ENCODE peak calls at places on chromosomes 6 and 20, in four cellular contexts. H, C, Q and O are unnamed samples.

GRCh38 chr6:52664991-52665686 is 5.8 kb upstream of the TMEM14A start:
- DNase-seq in H (no peak), C (no peak), Q (no peak), O (no peak)

GRCh38 chr20:39911497-39911896 is 777.5 kb downstream of the MAFB start:
- DNase-seq in H (no peak), C (no peak), Q (no peak), O (no peak)

GRCh38 chr6:105384004-105384403 is 18.9 kb downstream of the PREP start:
- DNase-seq in H (no peak), C (no peak), Q (no peak), O (no peak)

GRCh38 chr6:112478036-112478435 is 130.9 kb downstream of the RFPL4B start:
- DNase-seq in H (no peak), C (no peak), Q (no peak), O (no peak)

GRCh38 chr20:2826655-2827054 is 10.5 kb downstream of the TMEM239 start:
- DNase-seq in H (no peak), C (no peak), Q (no peak), O (no peak)

GRCh38 chr20:62685781-62686555 is 22.7 kb upstream of the NTSR1 start:
- DNase-seq in H (peak; percentile 24), C (no peak), Q (no peak), O (no peak)

GRCh38 chr6:2900821-2901644 is 2.1 kb downstream of the SERPINB9 start:
- DNase-seq in H (no peak), C (no peak), Q (no peak), O (no peak)

GRCh38 chr6:37204014-37204751 is 34.2 kb downstream of the PIM1 start:
- DNase-seq in H (peak; percentile 76), C (no peak), Q (no peak), O (no peak)

GRCh38 chr6:72704979-72705378 is 83.1 kb downstream of the KCNQ5 start:
- DNase-seq in H (peak; percentile 2), C (no peak), Q (no peak), O (no peak)

GRCh38 chr20:32457476-32457986 is 99.4 kb downstream of the ASXL1 start:
- DNase-seq in H (no peak), C (no peak), Q (peak; percentile 90), O (peak; percentile 82)

GRCh38 chr20:63004607-63005211 is 2.1 kb downstream of the BHLHE23 start:
- DNase-seq in H (no peak), C (no peak), Q (no peak), O (no peak)

GRCh38 chr6:142842423-142843261 is 102.3 kb downstream of the HIVEP2 start:
- DNase-seq in H (peak; percentile 59), C (peak; percentile 97), Q (no peak), O (no peak)

GRCh38 chr6:79232696-79233462 is 1.6 kb downstream of the HMGN3 start:
- DNase-seq in H (no peak), C (no peak), Q (no peak), O (no peak)

GRCh38 chr6:127154509-127154908 is 36.0 kb downstream of the RSPO3 start:
- DNase-seq in H (no peak), C (no peak), Q (no peak), O (no peak)

GRCh38 chr6:170173416-170173990 is 117.4 kb downstream of the DLL1 start:
- DNase-seq in H (no peak), C (no peak), Q (peak; percentile 8), O (no peak)

GRCh38 chr6:23181301-23182110 is 612.1 kb downstream of the HDGFL1 start:
- DNase-seq in H (no peak), C (no peak), Q (no peak), O (no peak)

GRCh38 chr20:6636209-6637159 is 131.0 kb upstream of the BMP2 start:
- DNase-seq in H (peak; percentile 63), C (no peak), Q (no peak), O (no peak)

GRCh38 chr6:16840725-16841124 is 79.5 kb upstream of the ATXN1 start:
- DNase-seq in H (no peak), C (no peak), Q (no peak), O (no peak)

GRCh38 chr6:126040826-126041225 is 54.5 kb downstream of the TRMT11 start:
- DNase-seq in H (peak; percentile 24), C (no peak), Q (no peak), O (no peak)

GRCh38 chr6:45518321-45518720 is 140.6 kb upstream of the SUPT3H start:
- DNase-seq in H (no peak), C (no peak), Q (no peak), O (no peak)

GRCh38 chr6:12844284-12845223 is 128.0 kb downstream of the PHACTR1 start:
- DNase-seq in H (peak; percentile 20), C (no peak), Q (no peak), O (peak; percentile 9)

GRCh38 chr6:7644394-7644793 is 54.4 kb downstream of the SNRNP48 start:
- DNase-seq in H (no peak), C (no peak), Q (no peak), O (no peak)

GRCh38 chr20:56762829-56763228 is 133.7 kb downstream of the TFAP2C start:
- DNase-seq in H (no peak), C (no peak), Q (no peak), O (no peak)

GRCh38 chr6:78629154-78629721 is 238.1 kb upstream of the IRAK1BP1 start:
- DNase-seq in H (no peak), C (no peak), Q (peak; percentile 49), O (no peak)

GRCh38 chr6:155014715-155015300 is 19.7 kb downstream of the TIAM2 start:
- DNase-seq in H (no peak), C (no peak), Q (no peak), O (no peak)

GRCh38 chr6:31797607-31798006 is 2.1 kb upstream of the VARS1 start:
- DNase-seq in H (no peak), C (no peak), Q (no peak), O (no peak)

GRCh38 chr6:28719275-28719940 is 193.7 kb downstream of the GPX5 start:
- DNase-seq in H (peak; percentile 35), C (no peak), Q (peak; percentile 88), O (no peak)

GRCh38 chr6:26216886-26217713 is 129.9 kb downstream of the HFE start:
- DNase-seq in H (peak; percentile 93), C (no peak), Q (peak; percentile 87), O (no peak)

GRCh38 chr20:57215426-57215825 is 51.0 kb downstream of the BMP7 start:
- DNase-seq in H (no peak), C (no peak), Q (no peak), O (no peak)

GRCh38 chr20:10423735-10424134 is 10.3 kb downstream of the MKKS start:
- DNase-seq in H (no peak), C (no peak), Q (no peak), O (no peak)

GRCh38 chr6:33469661-33470060 is 15.3 kb downstream of the ZBTB9 start:
- DNase-seq in H (no peak), C (no peak), Q (no peak), O (no peak)

GRCh38 chr20:37749620-37750403 is 56.0 kb downstream of the CTNNBL1 start:
- DNase-seq in H (no peak), C (no peak), Q (no peak), O (no peak)

GRCh38 chr6:28446818-28447511 is 3.7 kb upstream of the ZSCAN23 start:
- DNase-seq in H (no peak), C (no peak), Q (peak; percentile 69), O (no peak)

GRCh38 chr6:89035252-89036106 is 45.1 kb upstream of the PNRC1 start:
- DNase-seq in H (peak; percentile 73), C (no peak), Q (no peak), O (no peak)

GRCh38 chr6:169019727-169020491 is 233.7 kb downstream of the THBS2 start:
- DNase-seq in H (peak; percentile 28), C (no peak), Q (no peak), O (no peak)

GRCh38 chr6:169420912-169421543 is 167.4 kb upstream of the THBS2 start:
- DNase-seq in H (peak; percentile 22), C (no peak), Q (no peak), O (no peak)

GRCh38 chr6:25701807-25702206 is 49.8 kb downstream of the SCGN start:
- DNase-seq in H (no peak), C (no peak), Q (no peak), O (no peak)

GRCh38 chr6:40550096-40550731 is 37.0 kb downstream of the LRFN2 start:
- DNase-seq in H (peak; percentile 54), C (no peak), Q (no peak), O (no peak)

GRCh38 chr6:151029976-151030375 is 164.5 kb downstream of the MTHFD1L start:
- DNase-seq in H (no peak), C (no peak), Q (no peak), O (no peak)

GRCh38 chr6:151027936-151028838 is 162.7 kb downstream of the MTHFD1L start:
- DNase-seq in H (no peak), C (no peak), Q (no peak), O (no peak)

GRCh38 chr6:151026021-151026663 is 160.6 kb downstream of the MTHFD1L start:
- DNase-seq in H (no peak), C (no peak), Q (no peak), O (no peak)

GRCh38 chr6:151025076-151025475 is 159.6 kb downstream of the MTHFD1L start:
- DNase-seq in H (no peak), C (no peak), Q (no peak), O (no peak)

DNA sequence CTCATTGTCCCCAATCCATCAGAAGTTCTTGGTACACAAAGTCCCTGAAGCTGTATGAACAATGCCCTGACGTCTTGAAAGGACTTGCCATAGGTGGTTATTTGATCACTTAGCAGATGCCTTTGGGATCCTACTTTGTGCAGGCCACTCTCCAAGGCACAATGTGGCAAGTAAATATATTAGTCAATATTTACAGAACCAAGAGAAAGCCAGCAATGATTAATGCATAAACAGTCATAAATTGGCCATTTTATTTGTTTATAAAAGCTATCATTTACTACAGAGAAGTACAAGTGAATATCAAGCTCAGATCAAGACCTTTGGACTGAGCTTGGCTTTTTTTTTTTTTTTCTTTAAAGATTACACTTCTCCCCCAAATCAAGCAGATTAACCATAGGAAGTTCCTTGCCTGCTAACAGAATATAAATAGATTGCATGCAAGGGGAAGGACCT is 161.8 kb downstream of the MTHFD1L start:
- DNase-seq in H (no peak), C (no peak), Q (no peak), O (no peak)
- TF ChIP-seq SUZ12 in H (no peak), C (no peak), Q (no peak), O (no peak)

GRCh38 chr6:144215932-144216667 is 65.8 kb downstream of the STX11 start:
- DNase-seq in H (peak; percentile 94), C (peak; percentile 96), Q (peak; percentile 98), O (peak; percentile 83)

GRCh38 chr6:144216668-144217218 is 66.4 kb downstream of the STX11 start:
- DNase-seq in H (no peak), C (no peak), Q (no peak), O (no peak)

GRCh38 chr6:144214622-144215401 is 64.5 kb downstream of the STX11 start:
- DNase-seq in H (no peak), C (no peak), Q (no peak), O (no peak)

GRCh38 chr6:144214029-144214428 is 63.7 kb downstream of the STX11 start:
- DNase-seq in H (no peak), C (no peak), Q (no peak), O (no peak)

GRCh38 chr6:144215402-144215931 is 65.2 kb downstream of the STX11 start:
- DNase-seq in H (peak; percentile 23), C (peak; percentile 8), Q (no peak), O (no peak)
- TF ChIP-seq YY1 in H (no peak), C (no peak), Q (no peak), O (no peak)

GRCh38 chr6:42137192-42137753 is 5.1 kb downstream of the C6orf132 start:
- DNase-seq in H (peak; percentile 92), C (no peak), Q (peak; percentile 65), O (no peak)
- H3K4me1 ChIP-seq in H (peaks cover 79% of the 10 kb centered on the region), C (peaks cover 4% of the 10 kb centered on the region), Q (peaks cover 49% of the 10 kb centered on the region), O (peaks cover 21% of the 10 kb centered on the region)

GRCh38 chr6:140985679-140986275 is 1146.9 kb upstream of the GJE1 start:
- DNase-seq in H (no peak), C (no peak), Q (no peak), O (no peak)
- TF ChIP-seq SUZ12 in H (no peak), C (no peak), Q (no peak), O (no peak)